ENCODE peak calls at places on chromosomes 6 and 20, in five cellular contexts. U is GM12865, D is heart left ventricle, J is BJ, X is iris pigment epithelial cell. N is an unnamed sample.

GRCh38 chr20:44187054-44187762 is at the start of gene JPH2:
- DNase-seq in X (peak; percentile 63), J (peak; percentile 63), D (peak; percentile 76), U (no peak), N (peak; percentile 94)

GRCh38 chr6:654136-654535 is 2.8 kb downstream of the HUS1B start:
- DNase-seq in U (no peak), J (no peak), X (no peak), D (no peak), N (no peak)

GRCh38 chr6:85865665-85866372 is 223.1 kb upstream of the SYNCRIP start:
- DNase-seq in D (no peak), U (peak; percentile 37), X (peak; percentile 69), J (no peak), N (peak; percentile 18)

GRCh38 chr6:116764961-116765841 is at the start of gene FAM162B:
- DNase-seq in U (no peak), D (peak; percentile 87), X (peak; percentile 18), J (no peak), N (no peak)

GRCh38 chr6:150142657-150143501 is at the start of gene PPP1R14C:
- DNase-seq in J (no peak), X (no peak), U (no peak), D (peak; percentile 69), N (no peak)

GRCh38 chr20:57450931-57451330 is 59.7 kb downstream of the RBM38 start:
- DNase-seq in D (no peak), X (no peak), J (no peak), U (no peak), N (no peak)

GRCh38 chr6:3186974-3187382 is 29.6 kb upstream of the TUBB2A start:
- DNase-seq in X (no peak), J (no peak), D (no peak), U (peak; percentile 80), N (no peak)

GRCh38 chr6:135750081-135750480 is 101.4 kb upstream of the PDE7B start:
- DNase-seq in D (no peak), X (no peak), U (no peak), J (no peak), N (no peak)